ENCODE peak calls at places on chromosomes 5 and 9, in six cellular contexts. One of them, this sample, is unnamed.

GRCh38 chr9:18473551-18474279 is at the start of gene ADAMTSL1:
- DNase-seq in T-helper 2 cell: no peak
- DNase-seq in mucosa of gallbladder: peak; percentile 12
- DNase-seq in fibroblast of villous mesenchyme: peak; percentile 23
- DNase-seq in H9: peak; percentile 94
- DNase-seq in WTC11: peak; percentile 68
- DNase-seq in this sample: peak; percentile 48

GRCh38 chr5:110085826-110086225 is 396.1 kb downstream of the MAN2A1 start:
- DNase-seq in T-helper 2 cell: no peak
- DNase-seq in mucosa of gallbladder: no peak
- DNase-seq in fibroblast of villous mesenchyme: no peak
- DNase-seq in H9: no peak
- DNase-seq in WTC11: no peak
- DNase-seq in this sample: no peak

GRCh38 chr9:95143591-95144561 is 173.6 kb downstream of the FANCC start:
- DNase-seq in T-helper 2 cell: no peak
- DNase-seq in mucosa of gallbladder: peak; percentile 83
- DNase-seq in fibroblast of villous mesenchyme: peak; percentile 100
- DNase-seq in H9: no peak
- DNase-seq in WTC11: no peak
- DNase-seq in this sample: peak; percentile 60

GRCh38 chr9:137204731-137205125 is 720 bp downstream of the TMEM203 start:
- DNase-seq in T-helper 2 cell: no peak
- DNase-seq in mucosa of gallbladder: no peak
- DNase-seq in fibroblast of villous mesenchyme: no peak
- DNase-seq in H9: no peak
- DNase-seq in WTC11: no peak
- DNase-seq in this sample: no peak

GRCh38 chr5:176436641-176437040 is 11.5 kb upstream of the FAF2 start:
- DNase-seq in T-helper 2 cell: no peak
- DNase-seq in mucosa of gallbladder: no peak
- DNase-seq in fibroblast of villous mesenchyme: peak; percentile 69
- DNase-seq in H9: no peak
- DNase-seq in WTC11: no peak
- DNase-seq in this sample: no peak

GRCh38 chr5:157464518-157465171 is 4.6 kb downstream of the NIPAL4 start:
- DNase-seq in T-helper 2 cell: no peak
- DNase-seq in mucosa of gallbladder: peak; percentile 27
- DNase-seq in fibroblast of villous mesenchyme: peak; percentile 95
- DNase-seq in H9: no peak
- DNase-seq in WTC11: no peak
- DNase-seq in this sample: peak; percentile 35

GRCh38 chr5:94347130-94347529 is 271.3 kb downstream of the KIAA0825 start:
- DNase-seq in T-helper 2 cell: no peak
- DNase-seq in mucosa of gallbladder: no peak
- DNase-seq in fibroblast of villous mesenchyme: no peak
- DNase-seq in H9: no peak
- DNase-seq in WTC11: no peak
- DNase-seq in this sample: no peak

GRCh38 chr5:179258001-179258921 is 87.0 kb downstream of the ADAMTS2 start:
- DNase-seq in T-helper 2 cell: no peak
- DNase-seq in mucosa of gallbladder: no peak
- DNase-seq in fibroblast of villous mesenchyme: no peak
- DNase-seq in H9: peak; percentile 14
- DNase-seq in WTC11: no peak
- DNase-seq in this sample: peak; percentile 17

GRCh38 chr9:98993570-98993945 is 49.9 kb downstream of the COL15A1 start:
- DNase-seq in T-helper 2 cell: no peak
- DNase-seq in mucosa of gallbladder: no peak
- DNase-seq in fibroblast of villous mesenchyme: no peak
- DNase-seq in H9: peak; percentile 5
- DNase-seq in WTC11: no peak
- DNase-seq in this sample: no peak

GRCh38 chr5:88515881-88516819 is 247.5 kb upstream of the TMEM161B start:
- DNase-seq in T-helper 2 cell: no peak
- DNase-seq in mucosa of gallbladder: no peak
- DNase-seq in fibroblast of villous mesenchyme: peak; percentile 43
- DNase-seq in H9: no peak
- DNase-seq in WTC11: no peak
- DNase-seq in this sample: no peak

GRCh38 chr5:55250064-55250463 is 16.7 kb upstream of the CCNO start:
- DNase-seq in T-helper 2 cell: no peak
- DNase-seq in mucosa of gallbladder: no peak
- DNase-seq in fibroblast of villous mesenchyme: no peak
- DNase-seq in H9: no peak
- DNase-seq in WTC11: no peak
- DNase-seq in this sample: no peak

GRCh38 chr5:160312139-160312959 is at the start of gene CCNJL:
- DNase-seq in T-helper 2 cell: no peak
- DNase-seq in mucosa of gallbladder: no peak
- DNase-seq in fibroblast of villous mesenchyme: peak; percentile 48
- DNase-seq in H9: peak; percentile 87
- DNase-seq in WTC11: peak; percentile 88
- DNase-seq in this sample: peak; percentile 65

GRCh38 chr9:116978155-116978554 is 291.1 kb downstream of the TRIM32 start:
- DNase-seq in T-helper 2 cell: no peak
- DNase-seq in mucosa of gallbladder: peak; percentile 19
- DNase-seq in fibroblast of villous mesenchyme: no peak
- DNase-seq in H9: no peak
- DNase-seq in WTC11: no peak
- DNase-seq in this sample: no peak

GRCh38 chr9:87888501-87888900 is 5.8 kb downstream of the SPATA31E1 start:
- DNase-seq in T-helper 2 cell: no peak
- DNase-seq in mucosa of gallbladder: no peak
- DNase-seq in fibroblast of villous mesenchyme: no peak
- DNase-seq in H9: peak; percentile 22
- DNase-seq in WTC11: no peak
- DNase-seq in this sample: no peak

GRCh38 chr9:95086564-95086955 is 230.9 kb downstream of the FANCC start:
- DNase-seq in T-helper 2 cell: no peak
- DNase-seq in mucosa of gallbladder: no peak
- DNase-seq in fibroblast of villous mesenchyme: no peak
- DNase-seq in H9: no peak
- DNase-seq in WTC11: no peak
- DNase-seq in this sample: no peak

GRCh38 chr5:97676608-97677007 is 493.6 kb upstream of the RIOK2 start:
- DNase-seq in T-helper 2 cell: no peak
- DNase-seq in mucosa of gallbladder: no peak
- DNase-seq in fibroblast of villous mesenchyme: no peak
- DNase-seq in H9: no peak
- DNase-seq in WTC11: no peak
- DNase-seq in this sample: no peak

GRCh38 chr5:138950411-138951011 is 75.4 kb upstream of the LRRTM2 start:
- DNase-seq in T-helper 2 cell: no peak
- DNase-seq in mucosa of gallbladder: no peak
- DNase-seq in fibroblast of villous mesenchyme: no peak
- DNase-seq in H9: no peak
- DNase-seq in WTC11: no peak
- DNase-seq in this sample: no peak

GRCh38 chr5:74182603-74183002 is 457.9 kb downstream of the ENC1 start:
- DNase-seq in T-helper 2 cell: no peak
- DNase-seq in mucosa of gallbladder: no peak
- DNase-seq in fibroblast of villous mesenchyme: no peak
- DNase-seq in H9: no peak
- DNase-seq in WTC11: no peak
- DNase-seq in this sample: no peak

GRCh38 chr5:172109749-172110148 is 78.3 kb downstream of the STK10 start:
- DNase-seq in T-helper 2 cell: no peak
- DNase-seq in mucosa of gallbladder: no peak
- DNase-seq in fibroblast of villous mesenchyme: no peak
- DNase-seq in H9: no peak
- DNase-seq in WTC11: no peak
- DNase-seq in this sample: no peak

GRCh38 chr9:68907910-68908309 is 106.0 kb downstream of the PRKACG start:
- DNase-seq in T-helper 2 cell: no peak
- DNase-seq in mucosa of gallbladder: no peak
- DNase-seq in fibroblast of villous mesenchyme: no peak
- DNase-seq in H9: no peak
- DNase-seq in WTC11: no peak
- DNase-seq in this sample: no peak

GRCh38 chr5:158899792-158900191 is 199.9 kb downstream of the EBF1 start:
- DNase-seq in T-helper 2 cell: no peak
- DNase-seq in mucosa of gallbladder: no peak
- DNase-seq in fibroblast of villous mesenchyme: peak; percentile 29
- DNase-seq in H9: no peak
- DNase-seq in WTC11: no peak
- DNase-seq in this sample: no peak

This sample was measured in stomach.